ENCODE peak calls at places on chromosome 6, in ten cellular contexts. H, X, J, E, K, G, M, Q, N and O are unnamed samples.
A peak's percentile ranks its signal among the peaks of the same experiment; 100 is the strongest.

GRCh38 chr6:129929433-129929832 is 68.3 kb upstream of the TMEM244 start:
- ATAC-seq in H (no peak), X (no peak), J (no peak), E (no peak), K (no peak), G (no peak), M (no peak), Q (no peak), N (no peak), O (peak; percentile 98)

GRCh38 chr6:44059359-44060342 is 67.6 kb downstream of the MRPL14 start:
- ATAC-seq in H (no peak), X (no peak), J (peak; percentile 45), E (peak; percentile 38), K (no peak), G (no peak), M (no peak), Q (no peak), N (no peak), O (no peak)

GRCh38 chr6:27332692-27333641 is 20.9 kb upstream of the POM121L2 start:
- ATAC-seq in H (peak; percentile 62), X (peak; percentile 86), J (no peak), E (no peak), K (peak; percentile 50), G (peak; percentile 89), M (no peak), Q (peak; percentile 80), N (no peak), O (peak; percentile 89)

GRCh38 chr6:62441182-62441581 is 155.2 kb upstream of the KHDRBS2 start:
- ATAC-seq in H (no peak), X (no peak), J (no peak), E (no peak), K (no peak), G (no peak), M (no peak), Q (no peak), N (no peak), O (no peak)

GRCh38 chr6:142361765-142362540 is 60.1 kb downstream of the ADGRG6 start:
- ATAC-seq in H (no peak), X (no peak), J (no peak), E (no peak), K (no peak), G (peak; percentile 79), M (no peak), Q (no peak), N (no peak), O (peak; percentile 34)

GRCh38 chr6:139762587-139763031 is 388.2 kb upstream of the CITED2 start:
- ATAC-seq in H (no peak), X (no peak), J (peak; percentile 17), E (no peak), K (peak; percentile 81), G (no peak), M (no peak), Q (no peak), N (peak; percentile 86), O (no peak)

GRCh38 chr6:42179956-42180335 is 6.8 kb downstream of the GUCA1A start:
- ATAC-seq in H (no peak), X (no peak), J (no peak), E (no peak), K (peak; percentile 88), G (no peak), M (no peak), Q (no peak), N (no peak), O (no peak)

GRCh38 chr6:5279891-5280338 is 18.6 kb downstream of the FARS2 start:
- ATAC-seq in H (peak; percentile 87), X (no peak), J (no peak), E (no peak), K (peak; percentile 69), G (no peak), M (no peak), Q (no peak), N (no peak), O (no peak)

GRCh38 chr6:145811741-145812140 is 2.9 kb downstream of the FBXO30 start:
- ATAC-seq in H (no peak), X (no peak), J (no peak), E (no peak), K (no peak), G (no peak), M (no peak), Q (no peak), N (no peak), O (no peak)

GRCh38 chr6:38843798-38844197 is 128.7 kb downstream of the DNAH8 start:
- ATAC-seq in H (no peak), X (no peak), J (no peak), E (no peak), K (no peak), G (no peak), M (no peak), Q (no peak), N (no peak), O (no peak)

GRCh38 chr6:43644940-43645612 is at the start of gene RSPH9:
- ATAC-seq in H (peak; percentile 90), X (peak; percentile 85), J (peak; percentile 81), E (peak; percentile 88), K (peak; percentile 92), G (peak; percentile 91), M (peak; percentile 79), Q (peak; percentile 84), N (peak; percentile 89), O (peak; percentile 85)